ENCODE peak calls at places on chromosomes 16 and 17, in four cellular contexts. S is mesenchymal stem cell, N is body of pancreas, W is neuronal stem cell. K is an unnamed sample. For H3K36me3, the result is how much of the 10 kb centered on the place peaks cover.

GRCh38 chr17:7650509-7651096 is at the start of gene ATP1B2:
- DNase-seq in N (peak), S (peak), W (peak), K (no peak)

GRCh38 chr16:79808731-79809130 is 208.2 kb upstream of the MAF start:
- DNase-seq in S (no peak), N (no peak), W (no peak), K (no peak)

GRCh38 chr17:956905-957304 is 22.7 kb downstream of the NXN start:
- DNase-seq in W (no peak), N (no peak), S (peak), K (no peak)

GRCh38 chr17:50765454-50766221 is 1.7 kb downstream of the ANKRD40CL start:
- DNase-seq in S (no peak), N (no peak), W (no peak), K (peak)

GRCh38 chr17:47324224-47325020 is 667 bp downstream of the EFCAB13 start:
- DNase-seq in N (peak), W (peak), S (peak), K (peak)

GRCh38 chr17:7370853-7371252 is 10.0 kb upstream of the TNK1 start:
- DNase-seq in N (no peak), W (no peak), S (no peak), K (no peak)

GRCh38 chr17:19338031-19338990 is 24.2 kb downstream of the B9D1 start:
- DNase-seq in W (no peak), S (peak), N (peak), K (no peak)

GRCh38 chr16:88769617-88770458 is 15.2 kb downstream of the PIEZO1 start:
- DNase-seq in N (peak), S (peak), W (peak), K (no peak)

GRCh38 chr16:74623214-74623842 is 16.4 kb upstream of the GLG1 start:
- DNase-seq in S (peak), N (no peak), W (peak), K (no peak)
- H3K36me3 ChIP-seq in S (under half), N (under half), W (under half), K (under half)

GRCh38 chr17:58631523-58632323 is 60.1 kb downstream of the TEX14 start:
- DNase-seq in W (peak), N (peak), S (peak), K (peak)
- H3K36me3 ChIP-seq in W (under half), N (under half), S (under half), K (under half)

GRCh38 chr17:77585142-77585860 is 373.2 kb upstream of the TNRC6C start:
- DNase-seq in N (no peak), W (no peak), S (no peak), K (no peak)
- H3K36me3 ChIP-seq in N (under half), W (under half), S (under half), K (under half)

GRCh38 chr16:56363181-56363716 is 62.1 kb downstream of the AMFR start:
- DNase-seq in N (no peak), W (no peak), S (no peak), K (no peak)

GRCh38 chr16:56363781-56364565 is 61.4 kb downstream of the AMFR start:
- DNase-seq in S (no peak), W (no peak), N (no peak), K (no peak)

GRCh38 chr16:56364865-56365264 is 60.5 kb downstream of the AMFR start:
- DNase-seq in N (no peak), S (no peak), W (no peak), K (no peak)

GRCh38 chr16:56362057-56362655 is 63.2 kb downstream of the AMFR start:
- DNase-seq in S (no peak), W (no peak), N (no peak), K (no peak)

GRCh38 chr16:56362706-56363105 is 62.6 kb downstream of the AMFR start:
- DNase-seq in S (no peak), N (no peak), W (no peak), K (no peak)
- H3K36me3 ChIP-seq in S (half or more), N (under half), W (under half), K (under half)

GRCh38 chr16:2585651-2586081 is 47.8 kb downstream of the PDPK1 start:
- DNase-seq in N (no peak), S (no peak), W (no peak), K (no peak)

GRCh38 chr16:2587891-2588565 is 50.2 kb downstream of the PDPK1 start:
- DNase-seq in N (no peak), S (no peak), W (no peak), K (no peak)

GRCh38 chr16:2586901-2587480 is 49.2 kb downstream of the PDPK1 start:
- DNase-seq in S (no peak), N (no peak), W (no peak), K (no peak)

GRCh38 chr16:2584742-2585650 is 47.2 kb downstream of the PDPK1 start:
- DNase-seq in S (no peak), W (no peak), N (peak), K (no peak)

DNA sequence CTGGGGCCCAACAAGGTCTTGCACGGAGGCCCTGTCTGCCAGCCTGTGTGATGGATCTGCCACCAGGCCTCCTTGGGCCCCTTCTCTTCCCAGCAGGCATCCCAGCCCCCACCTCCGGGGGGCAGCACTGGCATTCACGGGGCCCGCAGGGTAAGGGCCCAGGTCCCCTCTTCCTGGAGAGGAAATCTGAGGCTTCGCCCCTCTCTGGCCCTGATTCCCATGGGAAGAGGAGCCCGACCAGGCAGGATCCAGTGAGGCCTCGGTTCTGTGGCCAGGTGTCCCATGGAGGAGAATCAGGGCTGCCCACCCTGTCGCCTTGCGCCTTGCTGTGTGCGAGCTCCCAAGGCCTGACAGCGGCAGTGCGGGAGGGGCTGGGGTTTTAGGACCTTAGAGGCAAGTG is 48.4 kb downstream of the PDPK1 start:
- DNase-seq in S (no peak), N (no peak), W (no peak), K (no peak)
- H3K36me3 ChIP-seq in S (under half), N (under half), W (under half), K (under half)

GRCh38 chr16:30079480-30079879 is 3.7 kb downstream of the PPP4C start:
- DNase-seq in S (no peak), N (no peak), W (no peak), K (no peak)

GRCh38 chr16:30078744-30079143 is 3.0 kb downstream of the PPP4C start:
- DNase-seq in N (no peak), S (no peak), W (no peak), K (no peak)

GRCh38 chr16:30077656-30078055 is 1.9 kb downstream of the PPP4C start:
- DNase-seq in W (no peak), S (peak), N (no peak), K (no peak)

GRCh38 chr16:30075503-30076275 is at the start of gene PPP4C:
- DNase-seq in W (peak), N (peak), S (peak), K (no peak)

GRCh38 chr16:30076276-30076791 is 540 bp downstream of the PPP4C start:
- DNase-seq in S (no peak), W (no peak), N (no peak), K (no peak)
- H3K36me3 ChIP-seq in S (half or more), W (under half), N (under half), K (under half)

K was measured in GM12878.